ENCODE peak calls at places on chromosomes 5 and 9, in four cellular contexts. Q, M, U and F are unnamed samples.

GRCh38 chr5:59222687-59223511 is 640.0 kb downstream of the RAB3C start:
- DNase-seq in Q (no peak), M (no peak), U (no peak), F (no peak)

GRCh38 chr5:6632931-6633468 is at the start of the genes NSUN2 and SRD5A1:
- DNase-seq in Q (peak; percentile 81), M (peak; percentile 71), U (peak; percentile 100), F (peak; percentile 94)

GRCh38 chr9:110104201-110104845 is 103.6 kb downstream of the C9orf152 start:
- DNase-seq in Q (no peak), M (no peak), U (no peak), F (no peak)

GRCh38 chr5:35089688-35090314 is 42.1 kb upstream of the AGXT2 start:
- DNase-seq in Q (peak; percentile 64), M (peak; percentile 28), U (peak; percentile 51), F (peak; percentile 47)

GRCh38 chr9:22157831-22158230 is 148.7 kb upstream of the CDKN2B start:
- DNase-seq in Q (no peak), M (no peak), U (no peak), F (no peak)

GRCh38 chr9:131690462-131690861 is 49.4 kb downstream of the RAPGEF1 start:
- DNase-seq in Q (no peak), M (no peak), U (no peak), F (no peak)

GRCh38 chr9:75200892-75201470 is 112.7 kb downstream of the OSTF1 start:
- DNase-seq in Q (peak; percentile 47), M (no peak), U (peak; percentile 22), F (peak; percentile 61)

GRCh38 chr9:21028476-21028875 is 3.0 kb downstream of the HACD4 start:
- DNase-seq in Q (no peak), M (no peak), U (no peak), F (no peak)

GRCh38 chr9:114432323-114433067 is 44.7 kb upstream of the AKNA start:
- DNase-seq in Q (no peak), M (no peak), U (no peak), F (no peak)

GRCh38 chr5:171342362-171343111 is 33.5 kb downstream of the TLX3 start:
- DNase-seq in Q (peak; percentile 52), M (no peak), U (peak; percentile 43), F (peak; percentile 40)

GRCh38 chr9:129702563-129702962 is 37.1 kb downstream of the PRRX2 start:
- DNase-seq in Q (no peak), M (no peak), U (no peak), F (peak; percentile 57)

GRCh38 chr9:94913550-94913949 is 187.1 kb downstream of the AOPEP start:
- DNase-seq in Q (peak; percentile 33), M (no peak), U (no peak), F (no peak)

GRCh38 chr9:69089491-69089890 is 53.9 kb downstream of the FXN start:
- DNase-seq in Q (no peak), M (no peak), U (no peak), F (no peak)

GRCh38 chr9:124110307-124110915 is 98.8 kb downstream of the LHX2 start:
- DNase-seq in Q (peak; percentile 33), M (no peak), U (peak; percentile 66), F (peak; percentile 51)

GRCh38 chr9:123070210-123070609 is 36.7 kb downstream of the GPR21 start:
- DNase-seq in Q (no peak), M (no peak), U (no peak), F (no peak)

GRCh38 chr9:71863652-71864051 is 47.3 kb downstream of the ABHD17B start:
- DNase-seq in Q (no peak), M (no peak), U (no peak), F (no peak)

GRCh38 chr5:140734354-140734753 is 34.1 kb downstream of the ZMAT2 start:
- DNase-seq in Q (peak; percentile 43), M (no peak), U (peak; percentile 69), F (peak; percentile 50)

GRCh38 chr5:57174128-57174849 is 430 bp downstream of the GPBP1 start:
- DNase-seq in Q (no peak), M (no peak), U (peak; percentile 36), F (peak; percentile 36)

GRCh38 chr9:137217276-137218211 is 4.5 kb downstream of the RNF208 start:
- DNase-seq in Q (peak; percentile 66), M (no peak), U (peak; percentile 91), F (no peak)

GRCh38 chr9:134585746-134586706 is 55.6 kb upstream of the COL5A1 start:
- DNase-seq in Q (no peak), M (no peak), U (no peak), F (peak; percentile 50)

GRCh38 chr9:32782476-32783167 is 718 bp upstream of the TMEM215 start:
- DNase-seq in Q (no peak), M (no peak), U (no peak), F (no peak)

GRCh38 chr5:36713541-36713940 is 107.1 kb downstream of the SLC1A3 start:
- DNase-seq in Q (no peak), M (no peak), U (no peak), F (no peak)

GRCh38 chr9:132609829-132610228 is 27.4 kb downstream of the BARHL1 start:
- DNase-seq in Q (no peak), M (no peak), U (no peak), F (no peak)

GRCh38 chr5:56025303-56025885 is 30.6 kb upstream of the IL6ST start:
- DNase-seq in Q (peak; percentile 97), M (no peak), U (no peak), F (peak; percentile 86)

GRCh38 chr5:80481019-80481893 is 6.6 kb upstream of the FAM151B start:
- DNase-seq in Q (peak; percentile 67), M (peak; percentile 27), U (peak; percentile 51), F (peak; percentile 44)

GRCh38 chr5:55520117-55520829 is 14.5 kb downstream of the PLPP1 start:
- DNase-seq in Q (no peak), M (no peak), U (no peak), F (no peak)

GRCh38 chr5:74415695-74416102 is 224.8 kb downstream of the ENC1 start:
- DNase-seq in Q (peak; percentile 81), M (no peak), U (peak; percentile 52), F (no peak)

GRCh38 chr5:39331993-39332392 is 32.3 kb downstream of the C9 start:
- DNase-seq in Q (no peak), M (no peak), U (no peak), F (no peak)

GRCh38 chr5:84568171-84568570 is 183.5 kb upstream of the EDIL3 start:
- DNase-seq in Q (no peak), M (no peak), U (no peak), F (no peak)

DNA sequence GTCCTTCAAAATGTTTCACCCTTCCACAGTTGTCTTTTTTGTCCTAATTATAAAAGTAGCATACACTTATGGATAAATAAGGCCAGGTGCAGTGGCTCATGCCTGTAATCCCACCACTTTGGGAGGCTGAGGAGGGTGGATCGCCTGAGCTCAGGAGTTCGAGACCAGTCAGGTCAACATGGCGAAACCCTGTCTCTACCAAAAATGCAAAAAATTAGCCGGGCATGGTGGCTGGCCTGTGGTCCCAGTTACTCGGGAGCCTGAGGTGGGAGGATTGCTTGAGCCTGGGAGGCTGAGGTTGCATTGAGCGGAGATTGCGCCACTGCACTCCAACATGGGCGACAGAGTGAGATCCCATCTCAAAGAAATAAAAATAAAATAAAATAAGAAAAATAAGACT is 1.6 kb downstream of the C5orf52 start:
- DNase-seq in Q (no peak), M (no peak), U (no peak), F (no peak)
- TF ChIP-seq EP300 in Q (no peak), M (no peak), U (no peak), F (no peak)

GRCh38 chr9:135901826-135902225 is 5.5 kb downstream of the CAMSAP1 start:
- DNase-seq in Q (no peak), M (no peak), U (no peak), F (no peak)

GRCh38 chr9:135904121-135904520 is 3.2 kb downstream of the CAMSAP1 start:
- DNase-seq in Q (no peak), M (no peak), U (no peak), F (no peak)

GRCh38 chr9:135903358-135903656 is 4.0 kb downstream of the CAMSAP1 start:
- DNase-seq in Q (no peak), M (no peak), U (no peak), F (no peak)

GRCh38 chr9:135901036-135901758 is 6.1 kb downstream of the CAMSAP1 start:
- DNase-seq in Q (no peak), M (no peak), U (no peak), F (no peak)

DNA sequence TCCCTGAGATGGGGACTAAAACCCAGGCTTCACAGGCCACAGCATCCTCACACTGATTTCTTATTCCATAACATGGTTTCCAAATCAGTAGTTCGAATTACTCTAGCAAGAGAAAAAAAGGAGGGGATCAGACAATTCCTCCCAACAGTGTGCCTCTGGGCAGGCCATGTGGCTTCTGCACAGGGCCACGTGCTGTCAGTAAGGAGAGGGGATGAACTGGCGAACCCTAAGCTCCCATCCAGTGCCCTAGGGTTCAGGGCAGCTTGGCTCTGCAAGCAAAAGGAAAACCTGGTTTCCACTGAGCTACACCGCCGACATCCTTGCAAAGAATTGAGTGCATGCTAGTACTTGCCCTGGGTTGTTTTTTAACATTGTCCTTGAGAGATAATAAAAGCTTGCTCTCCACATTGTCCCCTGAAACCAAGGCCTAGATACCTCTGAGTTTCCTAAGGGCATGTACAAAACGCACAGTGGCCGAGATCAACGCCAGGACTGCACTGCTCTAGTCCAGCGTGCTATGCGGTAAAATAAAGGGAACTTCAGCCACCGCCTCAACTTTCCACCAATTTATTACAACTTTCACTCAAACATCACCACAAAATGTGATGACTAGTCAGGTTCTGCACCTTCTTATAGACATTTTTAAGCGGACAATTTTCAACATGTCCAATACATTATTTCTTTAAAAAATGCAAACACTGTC is 4.5 kb downstream of the CAMSAP1 start:
- DNase-seq in Q (no peak), M (no peak), U (no peak), F (no peak)
- TF ChIP-seq POLR2AphosphoS2 in Q (no peak), M (no peak), U (no peak), F (no peak)

DNA sequence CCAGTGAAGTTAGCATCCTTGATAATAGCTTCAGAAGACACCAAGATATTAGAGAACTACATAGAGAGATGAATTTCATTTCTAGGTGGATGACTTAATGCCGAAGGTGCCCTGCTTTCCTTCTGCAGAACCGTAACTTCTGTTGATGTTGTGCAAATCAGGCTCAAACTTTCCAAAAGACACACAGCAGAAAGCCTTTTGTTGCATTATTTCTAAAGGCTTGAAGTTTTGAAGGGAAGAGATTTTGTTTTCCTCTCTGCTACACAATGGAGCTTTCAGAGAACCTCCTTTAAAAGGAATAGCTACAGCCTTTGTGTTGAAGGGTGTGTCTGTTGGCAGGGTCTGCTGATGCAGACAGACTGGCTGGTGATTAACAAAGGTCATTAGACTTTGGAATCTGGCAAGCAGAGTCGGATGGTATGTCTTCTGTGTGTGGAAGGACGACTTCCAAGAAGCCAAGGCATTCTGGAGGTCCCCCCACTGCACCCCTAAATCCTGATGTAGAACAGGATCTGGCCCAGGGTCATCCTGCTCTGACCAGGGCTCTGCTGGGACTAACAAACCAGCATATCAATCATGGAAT is 57.8 kb downstream of the ZNF462 start:
- DNase-seq in Q (peak; percentile 18), M (no peak), U (no peak), F (no peak)
- TF ChIP-seq EP300 in Q (no peak), M (no peak), U (no peak), F (no peak)

DNA sequence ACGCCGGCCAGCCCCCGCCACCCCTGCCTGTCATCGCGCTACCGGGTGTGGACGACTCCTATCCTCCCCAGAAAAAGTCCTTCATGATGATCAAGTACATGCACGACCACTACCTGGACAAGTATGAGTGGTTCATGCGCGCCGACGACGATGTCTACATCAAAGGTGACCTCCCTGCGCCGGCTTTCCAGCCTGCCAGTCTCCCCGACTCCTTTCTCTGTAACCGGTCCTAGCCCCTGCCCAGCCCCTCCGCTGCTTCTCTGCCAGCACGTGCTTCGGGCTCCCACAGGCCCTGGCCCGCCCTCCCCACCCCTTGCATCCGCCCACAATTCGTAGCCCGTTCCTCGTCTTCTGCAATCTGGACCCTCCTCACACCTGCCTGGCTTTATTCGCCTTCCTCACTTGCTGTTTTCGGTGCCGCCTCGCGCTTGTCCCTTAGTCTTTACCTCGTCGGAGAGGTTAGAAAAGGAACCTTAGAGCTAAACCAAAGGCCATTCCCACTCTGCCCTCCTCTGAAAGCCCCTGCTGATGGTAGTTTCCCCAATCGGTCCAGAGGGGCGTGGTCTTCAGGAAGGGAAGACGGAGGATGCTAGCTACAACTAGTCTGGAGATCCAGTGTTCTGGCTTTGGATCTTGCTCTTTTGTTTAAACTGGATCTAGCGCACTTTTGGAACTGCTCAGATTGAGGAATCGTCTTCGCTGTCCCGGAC is 1.4 kb downstream of the CHSY3 start:
- DNase-seq in Q (no peak), M (no peak), U (no peak), F (no peak)
- TF ChIP-seq POLR2AphosphoS2 in Q (no peak), M (no peak), U (no peak), F (no peak)